ENCODE peak calls at places on chromosomes 13 and 19, in seven cellular contexts. I is mucosa of descending colon; X is effector memory CD4-positive, alpha-beta T cell; E is left lung; S is neural progenitor cell; Q is fibroblast of lung; W is Caco-2. P is an unnamed sample.

GRCh38 chr13:37392389-37392788 is 206.2 kb downstream of the POSTN start:
- DNase-seq in I (no peak), X (no peak), E (no peak), S (no peak), Q (no peak), W (no peak), P (no peak)

GRCh38 chr13:87356314-87356713 is 314.9 kb upstream of the SLITRK5 start:
- DNase-seq in I (no peak), X (no peak), E (no peak), S (no peak), Q (peak; percentile 8), W (no peak), P (no peak)

GRCh38 chr13:39840201-39840600 is 184.7 kb downstream of the COG6 start:
- DNase-seq in I (no peak), X (no peak), E (no peak), S (no peak), Q (no peak), W (no peak), P (no peak)

GRCh38 chr13:76885203-76886004 is 801 bp downstream of the KCTD12 start:
- DNase-seq in I (peak; percentile 86), X (peak; percentile 1), E (peak; percentile 90), S (peak; percentile 79), Q (peak; percentile 86), W (peak; percentile 59), P (peak; percentile 90)

GRCh38 chr19:8908066-8908465 is 75.9 kb downstream of the MBD3L1 start:
- DNase-seq in I (no peak), X (no peak), E (no peak), S (no peak), Q (no peak), W (no peak), P (no peak)

GRCh38 chr19:47239610-47240296 is 8.8 kb upstream of the BBC3 start:
- DNase-seq in I (peak; percentile 66), X (peak; percentile 68), E (no peak), S (peak; percentile 89), Q (peak; percentile 37), W (no peak), P (no peak)

GRCh38 chr19:53545271-53546065 is 7.5 kb downstream of the ZNF331 start:
- DNase-seq in I (no peak), X (no peak), E (no peak), S (no peak), Q (peak; percentile 77), W (peak; percentile 39), P (no peak)

GRCh38 chr19:17184381-17184841 is 30.7 kb upstream of the USE1 start:
- DNase-seq in I (no peak), X (peak; percentile 22), E (no peak), S (no peak), Q (no peak), W (no peak), P (no peak)

GRCh38 chr13:66560991-66561390 is 669.1 kb downstream of the PCDH9 start:
- DNase-seq in I (no peak), X (no peak), E (no peak), S (no peak), Q (no peak), W (no peak), P (no peak)

GRCh38 chr19:15812059-15812722 is 3.3 kb downstream of the OR10H1 start:
- DNase-seq in I (no peak), X (peak; percentile 4), E (no peak), S (no peak), Q (no peak), W (peak; percentile 48), P (no peak)

GRCh38 chr19:41405776-41406175 is 8.2 kb downstream of the BCKDHA start:
- DNase-seq in I (no peak), X (no peak), E (no peak), S (no peak), Q (no peak), W (no peak), P (no peak)

GRCh38 chr13:65856464-65856863 is 1373.7 kb downstream of the PCDH9 start:
- DNase-seq in I (no peak), X (no peak), E (no peak), S (no peak), Q (peak; percentile 85), W (no peak), P (no peak)

GRCh38 chr13:47085346-47085745 is 188.5 kb upstream of the HTR2A start:
- DNase-seq in I (no peak), X (no peak), E (no peak), S (no peak), Q (peak; percentile 58), W (no peak), P (no peak)
- H3K9me3 ChIP-seq in I (no peaks in the 10 kb centered on the region), X (no peaks in the 10 kb centered on the region), E (no peaks in the 10 kb centered on the region), S (no peaks in the 10 kb centered on the region), Q (no peaks in the 10 kb centered on the region), W (no peaks in the 10 kb centered on the region), P (no peaks in the 10 kb centered on the region)

GRCh38 chr19:21902596-21902995 is 66.6 kb upstream of the ZNF43 start:
- DNase-seq in I (no peak), X (no peak), E (no peak), S (no peak), Q (no peak), W (no peak), P (no peak)
- H3K4me1 ChIP-seq in I (no peaks in the 10 kb centered on the region), X (no peaks in the 10 kb centered on the region), E (no peaks in the 10 kb centered on the region), S (no peaks in the 10 kb centered on the region), Q (no peaks in the 10 kb centered on the region), W (no peaks in the 10 kb centered on the region), P (no peaks in the 10 kb centered on the region)

DNA sequence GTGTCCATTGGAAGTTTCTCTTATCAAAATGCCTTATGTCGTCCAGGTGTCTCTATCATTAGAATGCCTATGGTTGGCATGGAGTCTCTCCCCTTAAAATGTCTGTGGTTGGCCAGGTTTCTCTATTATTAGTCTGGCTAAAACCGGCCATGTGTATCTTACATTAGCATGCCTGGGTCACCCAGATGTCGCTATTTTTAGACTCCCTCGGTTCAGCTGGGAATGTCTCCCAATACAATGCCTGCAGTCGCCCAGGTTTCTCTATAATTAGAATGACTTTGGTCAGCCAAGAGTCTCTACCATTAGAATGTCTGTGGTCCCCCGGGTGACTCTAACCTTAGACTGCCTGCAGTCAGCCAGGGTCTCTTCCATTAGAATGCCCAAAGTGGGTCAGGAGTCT is 1536.1 kb downstream of the UQCRFS1 start:
- DNase-seq in I (no peak), X (no peak), E (no peak), S (no peak), Q (no peak), W (no peak), P (no peak)
- H3K9me3 ChIP-seq in I (peaks cover 79% of the 10 kb centered on the region), X (no peaks in the 10 kb centered on the region), E (no peaks in the 10 kb centered on the region), S (peaks cover 20% of the 10 kb centered on the region), Q (no peaks in the 10 kb centered on the region), W (peaks cover 5% of the 10 kb centered on the region), P (no peaks in the 10 kb centered on the region)

GRCh38 chr19:6271251-6271650 is 8.5 kb downstream of the MLLT1 start:
- DNase-seq in I (no peak), X (no peak), E (no peak), S (no peak), Q (peak; percentile 28), W (no peak), P (no peak)

GRCh38 chr19:6273701-6274601 is 5.8 kb downstream of the MLLT1 start:
- DNase-seq in I (peak; percentile 54), X (no peak), E (peak; percentile 88), S (no peak), Q (peak; percentile 91), W (no peak), P (peak; percentile 94)

GRCh38 chr19:6271721-6272410 is 7.9 kb downstream of the MLLT1 start:
- DNase-seq in I (peak; percentile 68), X (no peak), E (peak; percentile 65), S (peak; percentile 31), Q (peak; percentile 74), W (no peak), P (peak; percentile 86)

GRCh38 chr19:6272913-6273600 is 6.7 kb downstream of the MLLT1 start:
- DNase-seq in I (no peak), X (no peak), E (no peak), S (peak; percentile 54), Q (no peak), W (no peak), P (no peak)

GRCh38 chr19:6272411-6272791 is 7.4 kb downstream of the MLLT1 start:
- DNase-seq in I (no peak), X (no peak), E (no peak), S (peak; percentile 44), Q (no peak), W (no peak), P (no peak)
- H3K4me1 ChIP-seq in I (peaks cover 29% of the 10 kb centered on the region), X (peaks cover 3% of the 10 kb centered on the region), E (peaks cover 99% of the 10 kb centered on the region), S (peaks cover 42% of the 10 kb centered on the region), Q (peaks cover 51% of the 10 kb centered on the region), W (no peaks in the 10 kb centered on the region), P (peaks cover 70% of the 10 kb centered on the region)

GRCh38 chr13:33800646-33801186 is 17.2 kb upstream of the RFC3 start:
- DNase-seq in I (no peak), X (no peak), E (no peak), S (no peak), Q (peak; percentile 15), W (no peak), P (no peak)

GRCh38 chr13:33806470-33807248 is 11.3 kb upstream of the RFC3 start:
- DNase-seq in I (no peak), X (no peak), E (no peak), S (no peak), Q (no peak), W (no peak), P (no peak)
- H3K9me3 ChIP-seq in I (no peaks in the 10 kb centered on the region), X (no peaks in the 10 kb centered on the region), E (no peaks in the 10 kb centered on the region), S (no peaks in the 10 kb centered on the region), Q (no peaks in the 10 kb centered on the region), W (no peaks in the 10 kb centered on the region), P (no peaks in the 10 kb centered on the region)

GRCh38 chr19:1035998-1036621 is 3.8 kb upstream of the ABCA7 start:
- DNase-seq in I (no peak), X (no peak), E (no peak), S (peak; percentile 44), Q (no peak), W (no peak), P (no peak)

GRCh38 chr19:1038995-1039645 is 787 bp upstream of the ABCA7 start:
- DNase-seq in I (peak; percentile 51), X (no peak), E (no peak), S (no peak), Q (peak; percentile 44), W (no peak), P (no peak)

GRCh38 chr19:1040476-1041271 is 767 bp downstream of the ABCA7 start:
- DNase-seq in I (peak; percentile 95), X (peak; percentile 83), E (peak; percentile 93), S (peak; percentile 96), Q (peak; percentile 94), W (peak; percentile 98), P (peak; percentile 93)

GRCh38 chr19:1039646-1040475 is at the start of gene ABCA7:
- DNase-seq in I (peak; percentile 100), X (peak; percentile 97), E (peak; percentile 99), S (peak; percentile 99), Q (peak; percentile 97), W (peak; percentile 98), P (peak; percentile 99)

GRCh38 chr19:1037553-1038115 is 2.3 kb upstream of the ABCA7 start:
- DNase-seq in I (peak; percentile 46), X (no peak), E (no peak), S (no peak), Q (no peak), W (no peak), P (no peak)
- H3K4me1 ChIP-seq in I (peaks cover 34% of the 10 kb centered on the region), X (peaks cover 40% of the 10 kb centered on the region), E (peaks cover 62% of the 10 kb centered on the region), S (peaks cover 8% of the 10 kb centered on the region), Q (peaks cover 20% of the 10 kb centered on the region), W (peaks cover 10% of the 10 kb centered on the region), P (peaks cover 28% of the 10 kb centered on the region)

P was measured in adrenal gland.